ENCODE peak calls at places on chromosomes 2 and 18, in seven cellular contexts. V is SK-N-SH, I is HepG2, M is H1, U is HCT116, Q is K562, P is GM12878. S is an unnamed sample.

GRCh38 chr2:46480562-46480961 is 1.2 kb downstream of the TMEM247 start:
- DNase-seq in V (no peak), I (no peak), M (no peak), U (no peak), Q (no peak), P (no peak), S (no peak)

GRCh38 chr2:120429586-120430500 is 83.9 kb downstream of the INHBB start:
- DNase-seq in V (no peak), I (no peak), M (no peak), U (no peak), Q (no peak), P (no peak), S (no peak)

GRCh38 chr2:137938204-137938603 is 26.1 kb upstream of the HNMT start:
- DNase-seq in V (no peak), I (peak; percentile 65), M (no peak), U (no peak), Q (no peak), P (no peak), S (no peak)

GRCh38 chr2:127662937-127663565 is 12.3 kb downstream of the LIMS2 start:
- DNase-seq in V (peak; percentile 79), I (no peak), M (no peak), U (no peak), Q (no peak), P (no peak), S (no peak)

GRCh38 chr18:56083097-56083865 is 495.3 kb upstream of the TCF4 start:
- DNase-seq in V (peak; percentile 30), I (no peak), M (no peak), U (no peak), Q (no peak), P (no peak), S (no peak)

GRCh38 chr2:17318013-17318412 is 200.2 kb downstream of the RAD51AP2 start:
- DNase-seq in V (no peak), I (no peak), M (no peak), U (no peak), Q (no peak), P (no peak), S (no peak)

GRCh38 chr2:217820066-217820819 is 182.6 kb downstream of the TNS1 start:
- DNase-seq in V (no peak), I (no peak), M (no peak), U (no peak), Q (no peak), P (no peak), S (no peak)

GRCh38 chr2:130728007-130728454 is 839 bp upstream of the GPR148 start:
- DNase-seq in V (no peak), I (no peak), M (no peak), U (no peak), Q (no peak), P (no peak), S (no peak)

GRCh38 chr2:101753207-101753616 is 55.7 kb downstream of the MAP4K4 start:
- DNase-seq in V (no peak), I (peak; percentile 71), M (no peak), U (no peak), Q (no peak), P (no peak), S (no peak)

GRCh38 chr18:30512872-30513271 is 529.7 kb downstream of the DSC3 start:
- DNase-seq in V (no peak), I (no peak), M (no peak), U (no peak), Q (no peak), P (no peak), S (no peak)

GRCh38 chr18:78950386-78950785 is 29.2 kb upstream of the SALL3 start:
- DNase-seq in V (no peak), I (no peak), M (no peak), U (no peak), Q (no peak), P (no peak), S (no peak)

GRCh38 chr2:134375935-134376334 is 122.1 kb downstream of the MGAT5 start:
- DNase-seq in V (peak; percentile 23), I (peak; percentile 75), M (no peak), U (no peak), Q (no peak), P (no peak), S (peak; percentile 13)

GRCh38 chr2:240800241-240800640 is 19.8 kb downstream of the KIF1A start:
- DNase-seq in V (no peak), I (no peak), M (no peak), U (no peak), Q (no peak), P (no peak), S (no peak)

GRCh38 chr2:178227187-178227586 is 32.9 kb downstream of the OSBPL6 start:
- DNase-seq in V (no peak), I (no peak), M (no peak), U (no peak), Q (no peak), P (no peak), S (peak; percentile 4)

GRCh38 chr2:215619022-215619958 is 183.4 kb upstream of the FN1 start:
- DNase-seq in V (peak; percentile 57), I (peak; percentile 100), M (no peak), U (peak; percentile 65), Q (peak; percentile 73), P (no peak), S (no peak)

GRCh38 chr2:66561645-66562336 is 126.9 kb downstream of the MEIS1 start:
- DNase-seq in V (no peak), I (no peak), M (no peak), U (no peak), Q (no peak), P (no peak), S (no peak)

GRCh38 chr2:68594674-68595492 is 48.5 kb upstream of the PROKR1 start:
- DNase-seq in V (peak; percentile 48), I (peak; percentile 70), M (peak; percentile 13), U (peak; percentile 31), Q (peak; percentile 78), P (peak; percentile 27), S (peak; percentile 5)

GRCh38 chr2:236753611-236754010 is 184.0 kb downstream of the ACKR3 start:
- DNase-seq in V (no peak), I (no peak), M (no peak), U (no peak), Q (no peak), P (no peak), S (no peak)

GRCh38 chr2:10278029-10278762 is 24.5 kb upstream of the HPCAL1 start:
- DNase-seq in V (no peak), I (peak; percentile 87), M (no peak), U (no peak), Q (peak; percentile 84), P (no peak), S (no peak)

GRCh38 chr2:36478999-36479398 is 119.0 kb downstream of the FEZ2 start:
- DNase-seq in V (no peak), I (no peak), M (no peak), U (no peak), Q (no peak), P (no peak), S (no peak)

GRCh38 chr2:36481709-36482108 is 116.3 kb downstream of the FEZ2 start:
- DNase-seq in V (no peak), I (no peak), M (no peak), U (no peak), Q (no peak), P (no peak), S (no peak)

GRCh38 chr2:36479406-36479805 is 118.6 kb downstream of the FEZ2 start:
- DNase-seq in V (no peak), I (no peak), M (no peak), U (no peak), Q (no peak), P (no peak), S (no peak)

GRCh38 chr2:36480596-36480995 is 117.4 kb downstream of the FEZ2 start:
- DNase-seq in V (no peak), I (no peak), M (no peak), U (no peak), Q (no peak), P (no peak), S (no peak)

GRCh38 chr2:36480028-36480427 is 117.9 kb downstream of the FEZ2 start:
- DNase-seq in V (no peak), I (no peak), M (no peak), U (no peak), Q (no peak), P (no peak), S (no peak)
- TF ChIP-seq JUND in V (no peak), I (no peak), M (no peak), U (no peak), Q (no peak), P (no peak), S (no peak)

GRCh38 chr2:156399224-156399949 is 36.8 kb upstream of the GPD2 start:
- DNase-seq in V (peak; percentile 16), I (no peak), M (no peak), U (no peak), Q (no peak), P (no peak), S (peak; percentile 23)
- TF ChIP-seq JUND in V (no peak), I (no peak), M (no peak), U (no peak), Q (no peak), P (no peak), S (no peak)

GRCh38 chr2:79432731-79433146 is 80.1 kb upstream of the CTNNA2 start:
- DNase-seq in V (no peak), I (peak; percentile 28), M (no peak), U (no peak), Q (no peak), P (no peak), S (no peak)

GRCh38 chr2:79434362-79434761 is 78.5 kb upstream of the CTNNA2 start:
- DNase-seq in V (no peak), I (no peak), M (no peak), U (no peak), Q (no peak), P (no peak), S (no peak)

GRCh38 chr2:79437416-79438281 is 75.2 kb upstream of the CTNNA2 start:
- DNase-seq in V (no peak), I (no peak), M (no peak), U (no peak), Q (no peak), P (no peak), S (no peak)
- TF ChIP-seq JUND in V (no peak), I (no peak), M (no peak), U (no peak), Q (no peak), P (no peak), S (no peak)

GRCh38 chr2:239495816-239496371 is 95.1 kb upstream of the HDAC4 start:
- DNase-seq in V (no peak), I (no peak), M (no peak), U (no peak), Q (no peak), P (no peak), S (no peak)

GRCh38 chr2:239494578-239494977 is 93.8 kb upstream of the HDAC4 start:
- DNase-seq in V (no peak), I (no peak), M (no peak), U (no peak), Q (no peak), P (no peak), S (no peak)

GRCh38 chr2:239498576-239498975 is 97.8 kb upstream of the HDAC4 start:
- DNase-seq in V (no peak), I (no peak), M (no peak), U (no peak), Q (no peak), P (no peak), S (no peak)

GRCh38 chr2:239495175-239495574 is 94.4 kb upstream of the HDAC4 start:
- DNase-seq in V (no peak), I (no peak), M (no peak), U (no peak), Q (no peak), P (no peak), S (no peak)

DNA sequence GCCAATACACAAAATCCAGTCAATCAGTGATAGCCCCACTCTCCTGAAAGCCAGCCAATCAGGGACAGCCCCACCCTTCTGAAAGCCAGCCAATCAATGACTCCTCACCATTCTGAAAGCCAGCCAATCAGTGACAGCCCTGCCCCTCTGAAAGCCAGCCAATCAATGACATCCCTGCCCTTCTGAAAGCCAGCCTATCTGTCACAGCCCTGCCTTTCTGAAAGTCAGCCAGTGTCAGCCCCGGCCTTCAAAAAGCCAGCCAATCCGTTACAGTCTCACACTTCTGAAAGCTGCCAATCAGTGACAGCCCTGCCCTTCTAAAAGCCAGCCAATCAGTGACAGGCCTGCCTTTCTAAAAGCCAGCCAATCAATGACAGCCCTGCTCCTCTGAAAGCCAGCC is 95.9 kb upstream of the HDAC4 start:
- DNase-seq in V (no peak), I (no peak), M (no peak), U (peak; percentile 41), Q (peak; percentile 38), P (no peak), S (no peak)
- TF ChIP-seq JUND in V (no peak), I (no peak), M (no peak), U (no peak), Q (no peak), P (no peak), S (no peak)

S was measured in T47D.